ENCODE peak calls at places on chromosome 4, in four cellular contexts. E, B, X and W are unnamed samples.

GRCh38 chr4:88112856-88113255 is 45.6 kb downstream of the ABCG2 start:
- DNase-seq in X (no peak), E (no peak), B (no peak), W (no peak)

GRCh38 chr4:86968477-86969015 is 33.7 kb downstream of the AFF1 start:
- DNase-seq in X (no peak), E (no peak), B (no peak), W (no peak)

GRCh38 chr4:67674098-67674497 is 26.9 kb downstream of the UBA6 start:
- DNase-seq in X (no peak), E (no peak), B (no peak), W (no peak)

GRCh38 chr4:169723207-169723606 is 34.5 kb downstream of the HPF1 start:
- DNase-seq in B (peak), X (no peak), E (no peak), W (no peak)

GRCh38 chr4:16225681-16225995 is 633 bp downstream of the TAPT1 start:
- DNase-seq in E (no peak), X (no peak), B (no peak), W (no peak)

GRCh38 chr4:120144634-120145033 is 78.0 kb upstream of the MAD2L1 start:
- DNase-seq in E (no peak), B (peak), X (no peak), W (no peak)

GRCh38 chr4:174709531-174709930 is 119.5 kb downstream of the GLRA3 start:
- DNase-seq in E (no peak), X (no peak), B (no peak), W (no peak)

GRCh38 chr4:34293459-34293858 is 1950.9 kb downstream of the ARAP2 start:
- DNase-seq in X (no peak), B (peak), E (no peak), W (no peak)

GRCh38 chr4:104345598-104346242 is 149.0 kb downstream of the CXXC4 start:
- DNase-seq in B (no peak), E (no peak), X (no peak), W (no peak)

GRCh38 chr4:77600521-77601451 is 4.8 kb upstream of the CXCL13 start:
- DNase-seq in E (peak), B (peak), X (no peak), W (no peak)

GRCh38 chr4:1366371-1367229 is 19.6 kb downstream of the UVSSA start:
- DNase-seq in X (no peak), E (no peak), B (no peak), W (no peak)

GRCh38 chr4:133081246-133081645 is 67.8 kb upstream of the PCDH10 start:
- DNase-seq in X (no peak), E (no peak), B (no peak), W (no peak)

GRCh38 chr4:8191136-8191747 is 7.8 kb upstream of the SH3TC1 start:
- DNase-seq in E (no peak), X (no peak), B (no peak), W (no peak)

GRCh38 chr4:152565338-152565737 is 29.4 kb upstream of the FBXW7 start:
- DNase-seq in B (no peak), X (no peak), E (no peak), W (no peak)

GRCh38 chr4:140427104-140427918 is at the start of gene CLGN:
- DNase-seq in B (peak), E (peak), X (peak), W (no peak)

GRCh38 chr4:169254546-169254983 is 16.2 kb downstream of the SH3RF1 start:
- DNase-seq in X (no peak), E (no peak), B (peak), W (peak)

GRCh38 chr4:95013236-95013635 is 255.5 kb downstream of the BMPR1B start:
- DNase-seq in B (no peak), E (no peak), X (no peak), W (no peak)

GRCh38 chr4:1246111-1246881 is 2.6 kb downstream of the CTBP1 start:
- DNase-seq in E (peak), B (peak), X (no peak), W (no peak)

GRCh38 chr4:146061610-146062324 is 113.8 kb upstream of the LSM6 start:
- DNase-seq in B (no peak), E (no peak), X (no peak), W (no peak)

GRCh38 chr4:3531306-3531886 is 826 bp downstream of the LRPAP1 start:
- DNase-seq in X (no peak), E (peak), B (peak), W (no peak)

GRCh38 chr4:143358923-143359694 is 22.4 kb downstream of the GAB1 start:
- DNase-seq in X (no peak), E (no peak), B (peak), W (no peak)

GRCh38 chr4:53599632-53600031 is 8.3 kb upstream of the LNX1 start:
- DNase-seq in X (no peak), B (no peak), E (no peak), W (no peak)

GRCh38 chr4:41722171-41722570 is 26.4 kb downstream of the PHOX2B start:
- DNase-seq in E (no peak), X (no peak), B (peak), W (peak)

GRCh38 chr4:145904413-145905177 is 34.0 kb downstream of the ZNF827 start:
- DNase-seq in B (peak), E (no peak), X (no peak), W (no peak)

GRCh38 chr4:5780831-5781480 is 70.0 kb downstream of the EVC start:
- DNase-seq in X (no peak), B (peak), E (no peak), W (peak)

GRCh38 chr4:120540625-120541024 is 381.9 kb downstream of the PRDM5 start:
- DNase-seq in B (no peak), E (no peak), X (no peak), W (no peak)

GRCh38 chr4:1233641-1234277 is 15.2 kb downstream of the CTBP1 start:
- DNase-seq in B (peak), E (peak), X (no peak), W (no peak)

GRCh38 chr4:188107931-188108843 is 1.2 kb downstream of the TRIML2 start:
- DNase-seq in E (no peak), X (no peak), B (peak), W (no peak)

GRCh38 chr4:98850937-98851336 is 78.0 kb downstream of the EIF4E start:
- DNase-seq in X (no peak), B (no peak), E (no peak), W (no peak)

GRCh38 chr4:5024673-5025072 is 5.4 kb upstream of the CYTL1 start:
- DNase-seq in E (no peak), B (no peak), X (no peak), W (peak)

GRCh38 chr4:113607147-113607720 is 154.3 kb downstream of the CAMK2D start:
- DNase-seq in B (no peak), X (no peak), E (no peak), W (no peak)

GRCh38 chr4:110508827-110509446 is 33.0 kb downstream of the ENPEP start:
- DNase-seq in X (no peak), B (peak), E (no peak), W (no peak)

GRCh38 chr4:176753049-176753448 is 39.7 kb downstream of the VEGFC start:
- DNase-seq in E (no peak), B (peak), X (no peak), W (peak)

GRCh38 chr4:53558061-53558801 is 33.1 kb downstream of the LNX1 start:
- DNase-seq in E (peak), X (no peak), B (peak), W (no peak)

GRCh38 chr4:113869743-113870375 is 108.3 kb upstream of the CAMK2D start:
- DNase-seq in B (peak), E (no peak), X (peak), W (no peak)